ENCODE peak calls at places on chromosomes 5 and 9, in five cellular contexts. One of them, this sample, is unnamed.

GRCh38 chr9:131046581-131047202 is 37.7 kb downstream of the LAMC3 start:
- DNase-seq in AG04450: peak; percentile 13
- DNase-seq in tibial nerve: peak; percentile 57
- DNase-seq in left ventricle myocardium inferior: peak; percentile 56
- DNase-seq in CD8-positive, alpha-beta memory T cell: peak; percentile 50
- DNase-seq in this sample: no peak

GRCh38 chr5:137359941-137360340 is 139.2 kb downstream of the SPOCK1 start:
- DNase-seq in left ventricle myocardium inferior: no peak
- DNase-seq in CD8-positive, alpha-beta memory T cell: no peak
- DNase-seq in AG04450: no peak
- DNase-seq in tibial nerve: no peak
- DNase-seq in this sample: no peak

GRCh38 chr9:87812375-87813118 is 70.1 kb upstream of the SPATA31E1 start:
- DNase-seq in tibial nerve: no peak
- DNase-seq in CD8-positive, alpha-beta memory T cell: no peak
- DNase-seq in left ventricle myocardium inferior: no peak
- DNase-seq in AG04450: peak; percentile 13
- DNase-seq in this sample: no peak

GRCh38 chr9:36551129-36551528 is 21.6 kb upstream of the MELK start:
- DNase-seq in CD8-positive, alpha-beta memory T cell: no peak
- DNase-seq in left ventricle myocardium inferior: no peak
- DNase-seq in AG04450: no peak
- DNase-seq in tibial nerve: no peak
- DNase-seq in this sample: no peak

GRCh38 chr5:180816608-180817534 is 14.3 kb upstream of the MGAT1 start:
- DNase-seq in tibial nerve: no peak
- DNase-seq in CD8-positive, alpha-beta memory T cell: no peak
- DNase-seq in left ventricle myocardium inferior: peak; percentile 56
- DNase-seq in AG04450: no peak
- DNase-seq in this sample: no peak

GRCh38 chr5:39353714-39354399 is 10.4 kb downstream of the C9 start:
- DNase-seq in tibial nerve: no peak
- DNase-seq in left ventricle myocardium inferior: no peak
- DNase-seq in CD8-positive, alpha-beta memory T cell: no peak
- DNase-seq in AG04450: no peak
- DNase-seq in this sample: no peak

GRCh38 chr9:130659699-130660248 is 4.6 kb upstream of the PRDM12 start:
- DNase-seq in left ventricle myocardium inferior: no peak
- DNase-seq in tibial nerve: no peak
- DNase-seq in AG04450: no peak
- DNase-seq in CD8-positive, alpha-beta memory T cell: no peak
- DNase-seq in this sample: no peak

GRCh38 chr5:90224342-90224741 is 185.2 kb downstream of the CETN3 start:
- DNase-seq in AG04450: no peak
- DNase-seq in left ventricle myocardium inferior: no peak
- DNase-seq in CD8-positive, alpha-beta memory T cell: no peak
- DNase-seq in tibial nerve: no peak
- DNase-seq in this sample: no peak

GRCh38 chr9:27192291-27192960 is 83.4 kb downstream of the TEK start:
- DNase-seq in AG04450: no peak
- DNase-seq in CD8-positive, alpha-beta memory T cell: no peak
- DNase-seq in tibial nerve: no peak
- DNase-seq in left ventricle myocardium inferior: peak; percentile 16
- DNase-seq in this sample: no peak

GRCh38 chr5:95446560-95447221 is 55.5 kb downstream of the FAM81B start:
- DNase-seq in left ventricle myocardium inferior: no peak
- DNase-seq in AG04450: no peak
- DNase-seq in CD8-positive, alpha-beta memory T cell: no peak
- DNase-seq in tibial nerve: no peak
- DNase-seq in this sample: no peak

GRCh38 chr9:20950707-20951106 is 80.7 kb downstream of the HACD4 start:
- DNase-seq in left ventricle myocardium inferior: no peak
- DNase-seq in tibial nerve: no peak
- DNase-seq in AG04450: no peak
- DNase-seq in CD8-positive, alpha-beta memory T cell: no peak
- DNase-seq in this sample: no peak

GRCh38 chr9:1005043-1005667 is 28.7 kb downstream of the DMRT3 start:
- DNase-seq in left ventricle myocardium inferior: no peak
- DNase-seq in tibial nerve: peak; percentile 25
- DNase-seq in AG04450: peak; percentile 6
- DNase-seq in CD8-positive, alpha-beta memory T cell: no peak
- DNase-seq in this sample: no peak

GRCh38 chr9:90956026-90956810 is 154.6 kb downstream of the SYK start:
- DNase-seq in AG04450: no peak
- DNase-seq in CD8-positive, alpha-beta memory T cell: no peak
- DNase-seq in tibial nerve: no peak
- DNase-seq in left ventricle myocardium inferior: no peak
- DNase-seq in this sample: no peak

GRCh38 chr5:55324815-55325418 is 17.1 kb downstream of the MTREX start:
- DNase-seq in tibial nerve: no peak
- DNase-seq in AG04450: no peak
- DNase-seq in left ventricle myocardium inferior: no peak
- DNase-seq in CD8-positive, alpha-beta memory T cell: peak; percentile 6
- DNase-seq in this sample: no peak

GRCh38 chr9:124137009-124137943 is 120.5 kb upstream of the NEK6 start:
- DNase-seq in AG04450: no peak
- DNase-seq in tibial nerve: no peak
- DNase-seq in left ventricle myocardium inferior: no peak
- DNase-seq in CD8-positive, alpha-beta memory T cell: no peak
- DNase-seq in this sample: no peak

GRCh38 chr9:136974834-136975535 is 2.3 kb upstream of the PTGDS start:
- DNase-seq in tibial nerve: no peak
- DNase-seq in CD8-positive, alpha-beta memory T cell: no peak
- DNase-seq in AG04450: no peak
- DNase-seq in left ventricle myocardium inferior: peak; percentile 53
- DNase-seq in this sample: no peak

GRCh38 chr5:176890455-176891330 is 8.5 kb downstream of the HK3 start:
- DNase-seq in tibial nerve: no peak
- DNase-seq in left ventricle myocardium inferior: no peak
- DNase-seq in AG04450: no peak
- DNase-seq in CD8-positive, alpha-beta memory T cell: no peak
- DNase-seq in this sample: peak; percentile 62

GRCh38 chr5:56638061-56638621 is 177.2 kb upstream of the MAP3K1 start:
- DNase-seq in left ventricle myocardium inferior: no peak
- DNase-seq in CD8-positive, alpha-beta memory T cell: no peak
- DNase-seq in AG04450: no peak
- DNase-seq in tibial nerve: no peak
- DNase-seq in this sample: no peak

GRCh38 chr9:118674942-118675341 is 694.3 kb downstream of the BRINP1 start:
- DNase-seq in CD8-positive, alpha-beta memory T cell: no peak
- DNase-seq in tibial nerve: no peak
- DNase-seq in left ventricle myocardium inferior: no peak
- DNase-seq in AG04450: no peak
- DNase-seq in this sample: no peak

GRCh38 chr9:106859957-106860715 is 2.8 kb upstream of the ZNF462 start:
- DNase-seq in left ventricle myocardium inferior: peak; percentile 28
- DNase-seq in tibial nerve: no peak
- DNase-seq in CD8-positive, alpha-beta memory T cell: no peak
- DNase-seq in AG04450: no peak
- DNase-seq in this sample: peak; percentile 71

GRCh38 chr9:86575825-86576488 is 221.7 kb upstream of the TUT7 start:
- DNase-seq in left ventricle myocardium inferior: peak; percentile 59
- DNase-seq in AG04450: no peak
- DNase-seq in CD8-positive, alpha-beta memory T cell: no peak
- DNase-seq in tibial nerve: no peak
- DNase-seq in this sample: no peak

GRCh38 chr5:44275329-44275728 is 113.9 kb downstream of the FGF10 start:
- DNase-seq in CD8-positive, alpha-beta memory T cell: no peak
- DNase-seq in AG04450: no peak
- DNase-seq in tibial nerve: no peak
- DNase-seq in left ventricle myocardium inferior: no peak
- DNase-seq in this sample: no peak

GRCh38 chr5:133848306-133848924 is 120.0 kb downstream of the C5orf15 start:
- DNase-seq in CD8-positive, alpha-beta memory T cell: no peak
- DNase-seq in tibial nerve: no peak
- DNase-seq in AG04450: no peak
- DNase-seq in left ventricle myocardium inferior: no peak
- DNase-seq in this sample: no peak

DNA sequence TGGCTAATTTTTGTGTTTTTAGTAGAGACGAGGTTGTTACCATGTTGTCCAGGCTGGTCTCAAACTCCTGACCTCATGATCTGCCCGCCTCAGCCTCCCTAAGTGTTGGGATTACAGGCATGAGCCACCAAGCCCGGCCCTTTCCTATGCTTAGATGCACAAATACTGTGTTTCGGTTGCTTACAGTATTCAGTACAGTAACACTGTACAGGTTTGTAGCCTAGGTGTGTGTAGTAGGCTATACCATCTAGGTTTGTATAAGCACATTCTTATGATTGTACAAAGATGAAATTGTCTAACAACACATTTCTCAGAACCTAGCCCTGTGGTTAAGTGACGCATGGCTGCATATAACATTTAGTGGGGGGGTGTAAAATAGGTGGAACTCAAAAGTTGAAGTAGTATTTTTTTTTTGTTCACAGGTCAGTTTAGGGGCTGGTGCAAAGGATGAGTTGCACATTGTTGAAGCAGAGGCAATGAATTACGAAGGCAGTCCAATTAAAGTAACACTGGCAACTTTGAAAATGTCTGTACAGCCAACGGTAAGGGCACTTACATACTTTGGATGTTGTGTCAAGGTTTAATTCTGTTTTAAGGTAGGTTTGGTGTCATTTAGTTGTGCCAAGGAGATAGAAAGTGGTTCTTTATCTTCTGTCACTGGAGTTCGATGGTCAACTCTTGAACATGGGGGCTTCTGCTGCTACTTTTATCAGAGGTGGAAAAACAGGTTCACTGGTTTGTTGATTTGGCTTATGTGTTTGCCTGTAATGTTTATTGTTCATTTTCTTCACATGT is 3.4 kb downstream of the NPM1 start:
- DNase-seq in tibial nerve: no peak
- DNase-seq in left ventricle myocardium inferior: no peak
- DNase-seq in CD8-positive, alpha-beta memory T cell: peak; percentile 15
- DNase-seq in AG04450: no peak
- DNase-seq in this sample: no peak
- H3K4me3 ChIP-seq in tibial nerve: no peak overlapping the region
- H3K4me3 ChIP-seq in left ventricle myocardium inferior: peak overlapping the region; percentile 97
- H3K4me3 ChIP-seq in CD8-positive, alpha-beta memory T cell: no peak overlapping the region
- H3K4me3 ChIP-seq in AG04450: peak overlapping the region; percentile 98
- H3K4me3 ChIP-seq in this sample: no peak overlapping the region

GRCh38 chr5:173864126-173865075 is 23.7 kb upstream of the CPEB4 start:
- DNase-seq in left ventricle myocardium inferior: peak; percentile 28
- DNase-seq in tibial nerve: no peak
- DNase-seq in CD8-positive, alpha-beta memory T cell: no peak
- DNase-seq in AG04450: no peak
- DNase-seq in this sample: no peak
- H3K27ac ChIP-seq in left ventricle myocardium inferior: peak overlapping the region; percentile 27
- H3K27ac ChIP-seq in tibial nerve: no peak overlapping the region
- H3K27ac ChIP-seq in CD8-positive, alpha-beta memory T cell: no peak overlapping the region
- H3K27ac ChIP-seq in AG04450: no peak overlapping the region
- H3K27ac ChIP-seq in this sample: no peak overlapping the region

DNA sequence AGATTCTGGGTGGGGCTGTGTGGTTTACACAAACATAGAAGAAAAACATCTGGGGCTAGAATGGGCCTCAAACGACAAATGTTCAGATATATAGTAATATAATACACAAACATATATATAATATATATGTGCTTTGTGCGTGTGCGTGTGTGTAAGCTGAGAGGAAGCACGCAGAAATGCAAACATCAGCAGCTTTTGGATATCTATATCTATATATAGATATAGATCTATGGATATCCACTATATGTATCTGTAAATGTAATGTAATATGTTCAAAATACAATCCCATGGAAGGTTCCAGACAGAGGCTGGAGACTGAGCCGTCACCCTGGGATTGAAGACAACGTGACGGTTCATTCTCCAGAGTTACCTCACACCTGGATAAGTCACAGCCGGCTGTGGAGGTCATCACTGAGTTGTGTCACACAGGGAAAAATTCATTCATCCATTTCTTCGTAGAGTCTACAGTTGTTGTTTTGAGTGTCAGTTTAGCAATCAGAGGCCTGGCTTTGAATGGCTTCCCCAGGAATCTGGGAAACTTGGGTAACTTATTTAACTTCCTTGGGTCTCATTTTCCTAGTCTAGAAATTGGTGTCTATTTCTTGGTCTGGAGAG is 123.0 kb upstream of the CPEB4 start:
- DNase-seq in AG04450: no peak
- DNase-seq in CD8-positive, alpha-beta memory T cell: no peak
- DNase-seq in left ventricle myocardium inferior: no peak
- DNase-seq in tibial nerve: no peak
- DNase-seq in this sample: no peak
- H3K4me3 ChIP-seq in AG04450: no peak overlapping the region
- H3K4me3 ChIP-seq in CD8-positive, alpha-beta memory T cell: no peak overlapping the region
- H3K4me3 ChIP-seq in left ventricle myocardium inferior: no peak overlapping the region
- H3K4me3 ChIP-seq in tibial nerve: no peak overlapping the region
- H3K4me3 ChIP-seq in this sample: no peak overlapping the region

DNA sequence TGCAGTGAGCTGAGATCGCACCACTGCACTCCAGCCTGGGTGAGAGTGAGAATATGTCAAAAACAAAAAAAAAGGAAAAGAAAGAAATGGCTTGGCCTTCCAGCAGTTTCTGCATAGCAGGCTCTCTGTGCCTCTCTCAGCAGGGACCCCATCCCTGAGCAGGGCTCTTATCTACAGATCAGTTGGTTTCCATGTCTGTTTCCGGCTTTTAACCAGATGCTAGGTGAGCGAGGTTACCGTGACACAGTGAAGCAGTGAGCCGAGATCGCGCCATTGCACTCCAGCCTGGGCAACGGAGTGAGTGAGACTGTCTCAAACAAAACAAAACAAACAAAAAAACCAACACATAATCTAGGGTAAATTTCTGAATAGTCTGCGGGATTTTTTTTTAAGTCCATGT is 51.4 kb downstream of the COL5A1 start:
- DNase-seq in tibial nerve: no peak
- DNase-seq in AG04450: no peak
- DNase-seq in CD8-positive, alpha-beta memory T cell: no peak
- DNase-seq in left ventricle myocardium inferior: no peak
- DNase-seq in this sample: no peak
- H3K27ac ChIP-seq in tibial nerve: no peak overlapping the region
- H3K27ac ChIP-seq in AG04450: no peak overlapping the region
- H3K27ac ChIP-seq in CD8-positive, alpha-beta memory T cell: no peak overlapping the region
- H3K27ac ChIP-seq in left ventricle myocardium inferior: peak overlapping the region; percentile 58
- H3K27ac ChIP-seq in this sample: no peak overlapping the region

DNA sequence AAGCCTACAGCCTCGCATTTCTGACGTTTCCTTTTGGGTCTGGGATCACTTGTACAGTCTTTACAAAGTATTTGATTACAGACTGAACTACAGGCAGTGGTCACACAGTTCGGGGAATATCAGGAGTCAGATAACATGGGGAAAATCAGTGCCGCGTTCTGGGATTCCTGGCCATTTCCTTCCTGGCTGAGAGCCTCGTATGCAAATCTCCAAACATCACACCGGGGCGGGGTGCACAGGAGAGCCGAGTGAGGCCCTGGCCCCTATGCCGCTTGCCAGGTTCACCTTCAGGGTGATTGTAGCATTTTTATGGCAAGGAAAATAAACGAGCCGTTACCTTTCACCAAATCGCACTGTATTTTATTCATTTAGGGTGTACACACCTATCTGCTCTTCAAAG is 29.6 kb upstream of the SLC9A3 start:
- DNase-seq in CD8-positive, alpha-beta memory T cell: no peak
- DNase-seq in left ventricle myocardium inferior: no peak
- DNase-seq in tibial nerve: no peak
- DNase-seq in AG04450: no peak
- DNase-seq in this sample: peak; percentile 31
- H3K4me3 ChIP-seq in CD8-positive, alpha-beta memory T cell: no peak overlapping the region
- H3K4me3 ChIP-seq in left ventricle myocardium inferior: no peak overlapping the region
- H3K4me3 ChIP-seq in tibial nerve: no peak overlapping the region
- H3K4me3 ChIP-seq in AG04450: no peak overlapping the region
- H3K4me3 ChIP-seq in this sample: no peak overlapping the region

GRCh38 chr5:40406426-40407211 is 273.1 kb upstream of the PTGER4 start:
- DNase-seq in tibial nerve: no peak
- DNase-seq in left ventricle myocardium inferior: no peak
- DNase-seq in AG04450: no peak
- DNase-seq in CD8-positive, alpha-beta memory T cell: peak; percentile 45
- DNase-seq in this sample: no peak
- H3K27ac ChIP-seq in tibial nerve: peak overlapping the region; percentile 64
- H3K27ac ChIP-seq in left ventricle myocardium inferior: peak overlapping the region; percentile 67
- H3K27ac ChIP-seq in AG04450: no peak overlapping the region
- H3K27ac ChIP-seq in CD8-positive, alpha-beta memory T cell: peak overlapping the region; percentile 29
- H3K27ac ChIP-seq in this sample: peak overlapping the region; percentile 46